ENCODE peak calls at places on chromosome 11, in nine cellular contexts. M, C, B, K, F, J, Y, I and A are unnamed samples. For H3K4me1, the result is how much of the 10 kb centered on the place peaks cover.

GRCh38 chr11:44884056-44884455 is 66.6 kb downstream of the TP53I11 start:
- DNase-seq in M (no peak), C (no peak), B (no peak), K (no peak), F (no peak), J (no peak), Y (no peak), I (no peak), A (no peak)

GRCh38 chr11:120660024-120660565 is 148.5 kb downstream of the GRIK4 start:
- DNase-seq in M (peak), C (peak), B (no peak), K (no peak), F (no peak), J (peak), Y (peak), I (peak), A (no peak)

GRCh38 chr11:118929496-118930151 is 3.9 kb upstream of the BCL9L start:
- DNase-seq in M (peak), C (peak), B (peak), K (peak), F (peak), J (peak), Y (peak), I (peak), A (peak)

GRCh38 chr11:17508816-17509215 is 32.2 kb upstream of the ABCC8 start:
- DNase-seq in M (no peak), C (no peak), B (no peak), K (no peak), F (no peak), J (no peak), Y (no peak), I (no peak), A (no peak)

GRCh38 chr11:63672934-63673539 is 1.9 kb upstream of the ATL3 start:
- DNase-seq in M (no peak), C (no peak), B (no peak), K (no peak), F (no peak), J (no peak), Y (peak), I (no peak), A (no peak)

GRCh38 chr11:64007629-64008282 is 21.5 kb downstream of the OTUB1 start:
- DNase-seq in M (no peak), C (peak), B (no peak), K (no peak), F (peak), J (peak), Y (peak), I (peak), A (peak)

GRCh38 chr11:110971110-110971509 is 258.9 kb upstream of the ARHGAP20 start:
- DNase-seq in M (peak), C (no peak), B (no peak), K (no peak), F (no peak), J (no peak), Y (no peak), I (no peak), A (no peak)

GRCh38 chr11:131800452-131800851 is 430.0 kb downstream of the NTM start:
- DNase-seq in M (no peak), C (no peak), B (no peak), K (no peak), F (no peak), J (no peak), Y (no peak), I (no peak), A (no peak)

GRCh38 chr11:61489833-61490585 is 18.5 kb upstream of the LRRC10B start:
- DNase-seq in M (peak), C (peak), B (no peak), K (no peak), F (no peak), J (peak), Y (no peak), I (no peak), A (no peak)

GRCh38 chr11:44726278-44727113 is at the start of gene TSPAN18:
- DNase-seq in M (no peak), C (peak), B (peak), K (peak), F (peak), J (peak), Y (no peak), I (peak), A (peak)

GRCh38 chr11:27611390-27611789 is 88.9 kb downstream of the BDNF start:
- DNase-seq in M (no peak), C (no peak), B (no peak), K (no peak), F (no peak), J (no peak), Y (no peak), I (no peak), A (no peak)

GRCh38 chr11:106424111-106424510 is 346.6 kb downstream of the AASDHPPT start:
- DNase-seq in M (peak), C (no peak), B (no peak), K (no peak), F (no peak), J (peak), Y (peak), I (no peak), A (no peak)

GRCh38 chr11:1257366-1257765 is 34.5 kb downstream of the MUC5B start:
- DNase-seq in M (no peak), C (no peak), B (no peak), K (no peak), F (no peak), J (no peak), Y (no peak), I (no peak), A (no peak)

GRCh38 chr11:74819400-74819799 is 70.8 kb downstream of the RNF169 start:
- DNase-seq in M (peak), C (no peak), B (no peak), K (no peak), F (no peak), J (no peak), Y (no peak), I (no peak), A (no peak)

GRCh38 chr11:28606930-28607329 is 498.7 kb downstream of the METTL15 start:
- DNase-seq in M (no peak), C (no peak), B (no peak), K (no peak), F (peak), J (peak), Y (no peak), I (no peak), A (no peak)

GRCh38 chr11:117815262-117815803 is 9.2 kb downstream of the FXYD2 start:
- DNase-seq in M (no peak), C (no peak), B (peak), K (no peak), F (no peak), J (no peak), Y (no peak), I (peak), A (no peak)

GRCh38 chr11:78081583-78081982 is 1.9 kb upstream of the NDUFC2 start:
- DNase-seq in M (no peak), C (no peak), B (no peak), K (no peak), F (no peak), J (no peak), Y (no peak), I (no peak), A (no peak)

GRCh38 chr11:78080084-78080817 is 589 bp upstream of the NDUFC2 start:
- DNase-seq in M (no peak), C (no peak), B (no peak), K (no peak), F (no peak), J (no peak), Y (no peak), I (no peak), A (no peak)

GRCh38 chr11:78080818-78081495 is 1.3 kb upstream of the NDUFC2 start:
- DNase-seq in M (peak), C (no peak), B (no peak), K (no peak), F (no peak), J (no peak), Y (no peak), I (no peak), A (no peak)

GRCh38 chr11:78083036-78083435 is 3.4 kb upstream of the NDUFC2 start:
- DNase-seq in M (peak), C (no peak), B (no peak), K (no peak), F (no peak), J (no peak), Y (no peak), I (no peak), A (no peak)

DNA sequence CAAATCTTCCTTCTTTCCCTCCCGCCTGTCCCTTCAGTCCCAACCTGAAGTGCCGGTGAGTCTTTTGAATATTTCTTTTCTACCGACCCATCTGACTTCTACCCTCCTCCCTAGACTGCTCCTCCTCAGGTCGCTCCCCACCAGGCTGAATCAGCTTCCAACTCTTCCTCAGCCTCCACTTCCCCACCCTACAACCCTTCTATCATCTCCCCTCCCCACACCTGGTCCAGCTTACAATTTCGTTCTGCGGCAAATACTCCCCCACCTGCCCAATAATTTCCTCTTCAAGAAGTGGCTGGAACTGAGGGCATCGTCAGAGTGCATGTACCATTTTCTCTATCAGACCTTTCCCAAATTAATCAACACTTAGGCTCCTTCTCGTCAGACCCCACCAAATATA is 2.5 kb upstream of the NDUFC2 start:
- DNase-seq in M (no peak), C (no peak), B (no peak), K (no peak), F (no peak), J (no peak), Y (no peak), I (no peak), A (no peak)
- H3K4me1 ChIP-seq in M (under half), C (under half), B (under half), K (under half), F (under half), J (under half), Y (under half), I (under half), A (under half)

GRCh38 chr11:12695221-12695794 is 21.1 kb downstream of the TEAD1 start:
- DNase-seq in M (no peak), C (no peak), B (no peak), K (no peak), F (no peak), J (no peak), Y (no peak), I (no peak), A (no peak)

GRCh38 chr11:12696911-12697581 is 22.8 kb downstream of the TEAD1 start:
- DNase-seq in M (no peak), C (no peak), B (no peak), K (no peak), F (no peak), J (no peak), Y (no peak), I (no peak), A (no peak)

GRCh38 chr11:12695878-12696277 is 21.7 kb downstream of the TEAD1 start:
- DNase-seq in M (no peak), C (no peak), B (no peak), K (no peak), F (no peak), J (peak), Y (no peak), I (no peak), A (no peak)

GRCh38 chr11:12701815-12702214 is 27.6 kb downstream of the TEAD1 start:
- DNase-seq in M (no peak), C (no peak), B (no peak), K (no peak), F (no peak), J (no peak), Y (no peak), I (no peak), A (no peak)

GRCh38 chr11:12698049-12698448 is 23.8 kb downstream of the TEAD1 start:
- DNase-seq in M (no peak), C (no peak), B (no peak), K (no peak), F (no peak), J (no peak), Y (no peak), I (no peak), A (no peak)
- H3K4me1 ChIP-seq in M (under half), C (under half), B (under half), K (under half), F (under half), J (under half), Y (half or more), I (under half), A (half or more)

DNA sequence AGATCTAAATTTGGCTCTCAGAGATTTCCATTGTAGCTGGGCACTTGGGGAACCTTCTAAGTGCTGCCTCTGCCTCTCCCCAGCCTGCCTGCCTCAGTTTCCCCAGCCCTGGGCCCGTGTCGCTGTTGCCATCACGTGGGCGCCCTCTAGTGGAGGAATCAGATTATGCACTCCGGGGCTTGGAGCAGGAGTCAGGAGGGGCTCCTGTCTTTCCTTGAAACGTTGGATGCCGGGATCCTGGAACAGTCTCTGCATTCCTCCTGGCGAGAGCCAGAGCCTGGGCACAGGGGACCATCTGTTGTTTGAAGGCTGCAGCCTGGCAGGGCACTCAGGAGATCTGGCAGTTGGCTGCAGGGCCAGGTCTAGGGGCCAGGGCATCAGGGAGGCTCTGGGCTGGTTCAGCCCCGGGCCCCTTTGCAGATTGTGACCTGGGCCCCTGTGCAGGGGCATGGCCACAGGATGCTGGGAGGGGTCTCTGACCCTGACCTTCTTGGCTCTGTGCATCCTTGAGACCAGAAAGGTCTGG is 71.6 kb downstream of the LRP5 start:
- DNase-seq in M (no peak), C (peak), B (peak), K (peak), F (peak), J (peak), Y (peak), I (peak), A (peak)
- H3K4me1 ChIP-seq in M (under half), C (under half), B (under half), K (under half), F (under half), J (under half), Y (under half), I (under half), A (half or more)

GRCh38 chr11:84465040-84465439 is 1162.1 kb downstream of the DLG2 start:
- DNase-seq in M (peak), C (no peak), B (no peak), K (no peak), F (no peak), J (peak), Y (no peak), I (no peak), A (no peak)
- H3K4me1 ChIP-seq in M (under half), C (under half), B (under half), K (under half), F (under half), J (under half), Y (under half), I (under half), A (under half)